ENCODE peak calls at places on chromosomes 1 and 21, in seven cellular contexts. One of them, this sample, is unnamed.

GRCh38 chr1:112337028-112337531 is 58.9 kb upstream of the CTTNBP2NL start:
- DNase-seq in astrocyte of the spinal cord: no peak
- DNase-seq in body of pancreas: peak
- DNase-seq in mucosa of descending colon: no peak
- DNase-seq in A549: peak
- DNase-seq in cardiac fibroblast: peak
- DNase-seq in psoas muscle: peak
- DNase-seq in this sample: no peak

GRCh38 chr1:91138959-91139358 is 117.1 kb upstream of the ZNF644 start:
- DNase-seq in astrocyte of the spinal cord: no peak
- DNase-seq in body of pancreas: no peak
- DNase-seq in mucosa of descending colon: no peak
- DNase-seq in A549: no peak
- DNase-seq in cardiac fibroblast: no peak
- DNase-seq in psoas muscle: no peak
- DNase-seq in this sample: no peak

GRCh38 chr1:183058835-183059234 is 35.6 kb downstream of the LAMC1 start:
- DNase-seq in astrocyte of the spinal cord: peak
- DNase-seq in body of pancreas: no peak
- DNase-seq in mucosa of descending colon: no peak
- DNase-seq in A549: no peak
- DNase-seq in cardiac fibroblast: no peak
- DNase-seq in psoas muscle: no peak
- DNase-seq in this sample: no peak

GRCh38 chr1:16386454-16387113 is 19.5 kb downstream of the SZRD1 start:
- DNase-seq in astrocyte of the spinal cord: peak
- DNase-seq in body of pancreas: peak
- DNase-seq in mucosa of descending colon: no peak
- DNase-seq in A549: peak
- DNase-seq in cardiac fibroblast: peak
- DNase-seq in psoas muscle: peak
- DNase-seq in this sample: peak

GRCh38 chr1:117540532-117540931 is 65.3 kb upstream of the TENT5C start:
- DNase-seq in astrocyte of the spinal cord: no peak
- DNase-seq in body of pancreas: no peak
- DNase-seq in mucosa of descending colon: no peak
- DNase-seq in A549: no peak
- DNase-seq in cardiac fibroblast: no peak
- DNase-seq in psoas muscle: no peak
- DNase-seq in this sample: no peak

GRCh38 chr1:153629971-153630370 is 1.7 kb downstream of the S100A1 start:
- DNase-seq in astrocyte of the spinal cord: no peak
- DNase-seq in body of pancreas: no peak
- DNase-seq in mucosa of descending colon: peak
- DNase-seq in A549: no peak
- DNase-seq in cardiac fibroblast: no peak
- DNase-seq in psoas muscle: peak
- DNase-seq in this sample: no peak

GRCh38 chr1:164755674-164756073 is 196.7 kb downstream of the PBX1 start:
- DNase-seq in astrocyte of the spinal cord: no peak
- DNase-seq in body of pancreas: no peak
- DNase-seq in mucosa of descending colon: no peak
- DNase-seq in A549: no peak
- DNase-seq in cardiac fibroblast: no peak
- DNase-seq in psoas muscle: no peak
- DNase-seq in this sample: no peak

GRCh38 chr1:210159206-210159605 is 73.4 kb upstream of the SERTAD4 start:
- DNase-seq in astrocyte of the spinal cord: no peak
- DNase-seq in body of pancreas: no peak
- DNase-seq in mucosa of descending colon: no peak
- DNase-seq in A549: no peak
- DNase-seq in cardiac fibroblast: no peak
- DNase-seq in psoas muscle: no peak
- DNase-seq in this sample: no peak

GRCh38 chr21:14917762-14918161 is 147.0 kb downstream of the NRIP1 start:
- DNase-seq in astrocyte of the spinal cord: no peak
- DNase-seq in body of pancreas: no peak
- DNase-seq in mucosa of descending colon: no peak
- DNase-seq in A549: no peak
- DNase-seq in cardiac fibroblast: peak
- DNase-seq in psoas muscle: no peak
- DNase-seq in this sample: no peak

GRCh38 chr1:53546409-53547155 is 87.4 kb downstream of the DMRTB1 start:
- DNase-seq in astrocyte of the spinal cord: no peak
- DNase-seq in body of pancreas: peak
- DNase-seq in mucosa of descending colon: peak
- DNase-seq in A549: no peak
- DNase-seq in cardiac fibroblast: no peak
- DNase-seq in psoas muscle: peak
- DNase-seq in this sample: no peak

GRCh38 chr1:30759718-30760281 is 2.2 kb upstream of the LAPTM5 start:
- DNase-seq in astrocyte of the spinal cord: no peak
- DNase-seq in body of pancreas: no peak
- DNase-seq in mucosa of descending colon: no peak
- DNase-seq in A549: no peak
- DNase-seq in cardiac fibroblast: no peak
- DNase-seq in psoas muscle: no peak
- DNase-seq in this sample: no peak

GRCh38 chr1:30760596-30761311 is 3.2 kb upstream of the LAPTM5 start:
- DNase-seq in astrocyte of the spinal cord: no peak
- DNase-seq in body of pancreas: no peak
- DNase-seq in mucosa of descending colon: no peak
- DNase-seq in A549: no peak
- DNase-seq in cardiac fibroblast: no peak
- DNase-seq in psoas muscle: no peak
- DNase-seq in this sample: no peak

GRCh38 chr1:30762152-30762930 is 4.8 kb upstream of the LAPTM5 start:
- DNase-seq in astrocyte of the spinal cord: no peak
- DNase-seq in body of pancreas: no peak
- DNase-seq in mucosa of descending colon: no peak
- DNase-seq in A549: no peak
- DNase-seq in cardiac fibroblast: no peak
- DNase-seq in psoas muscle: no peak
- DNase-seq in this sample: no peak

GRCh38 chr1:30762931-30763653 is 5.5 kb upstream of the LAPTM5 start:
- DNase-seq in astrocyte of the spinal cord: no peak
- DNase-seq in body of pancreas: no peak
- DNase-seq in mucosa of descending colon: no peak
- DNase-seq in A549: no peak
- DNase-seq in cardiac fibroblast: no peak
- DNase-seq in psoas muscle: no peak
- DNase-seq in this sample: no peak

GRCh38 chr1:30761312-30762151 is 4.0 kb upstream of the LAPTM5 start:
- DNase-seq in astrocyte of the spinal cord: peak
- DNase-seq in body of pancreas: no peak
- DNase-seq in mucosa of descending colon: no peak
- DNase-seq in A549: no peak
- DNase-seq in cardiac fibroblast: peak
- DNase-seq in psoas muscle: no peak
- DNase-seq in this sample: no peak
- H3K4me3 ChIP-seq in astrocyte of the spinal cord: no peak
- H3K4me3 ChIP-seq in body of pancreas: no peak
- H3K4me3 ChIP-seq in mucosa of descending colon: no peak
- H3K4me3 ChIP-seq in A549: no peak
- H3K4me3 ChIP-seq in cardiac fibroblast: no peak
- H3K4me3 ChIP-seq in psoas muscle: no peak
- H3K4me3 ChIP-seq in this sample: no peak

GRCh38 chr21:30348506-30348905 is at the start of gene KRTAP23-1:
- DNase-seq in astrocyte of the spinal cord: no peak
- DNase-seq in body of pancreas: no peak
- DNase-seq in mucosa of descending colon: no peak
- DNase-seq in A549: no peak
- DNase-seq in cardiac fibroblast: no peak
- DNase-seq in psoas muscle: no peak
- DNase-seq in this sample: no peak

GRCh38 chr21:30354308-30355005 is 6.1 kb upstream of the KRTAP23-1 start:
- DNase-seq in astrocyte of the spinal cord: no peak
- DNase-seq in body of pancreas: no peak
- DNase-seq in mucosa of descending colon: no peak
- DNase-seq in A549: no peak
- DNase-seq in cardiac fibroblast: no peak
- DNase-seq in psoas muscle: no peak
- DNase-seq in this sample: no peak

GRCh38 chr21:30345014-30345413 is 3.4 kb downstream of the KRTAP23-1 start:
- DNase-seq in astrocyte of the spinal cord: no peak
- DNase-seq in body of pancreas: no peak
- DNase-seq in mucosa of descending colon: no peak
- DNase-seq in A549: no peak
- DNase-seq in cardiac fibroblast: no peak
- DNase-seq in psoas muscle: no peak
- DNase-seq in this sample: no peak

GRCh38 chr21:30351534-30351933 is 3.1 kb upstream of the KRTAP23-1 start:
- DNase-seq in astrocyte of the spinal cord: no peak
- DNase-seq in body of pancreas: no peak
- DNase-seq in mucosa of descending colon: no peak
- DNase-seq in A549: no peak
- DNase-seq in cardiac fibroblast: no peak
- DNase-seq in psoas muscle: no peak
- DNase-seq in this sample: no peak

GRCh38 chr21:30349572-30349971 is 1.2 kb upstream of the KRTAP23-1 start:
- DNase-seq in astrocyte of the spinal cord: no peak
- DNase-seq in body of pancreas: no peak
- DNase-seq in mucosa of descending colon: no peak
- DNase-seq in A549: no peak
- DNase-seq in cardiac fibroblast: peak
- DNase-seq in psoas muscle: no peak
- DNase-seq in this sample: no peak
- TF ChIP-seq CTCF in astrocyte of the spinal cord: no peak
- TF ChIP-seq CTCF in body of pancreas: no peak
- TF ChIP-seq CTCF in mucosa of descending colon: no peak
- TF ChIP-seq CTCF in A549: no peak
- TF ChIP-seq CTCF in cardiac fibroblast: no peak
- TF ChIP-seq CTCF in psoas muscle: no peak
- TF ChIP-seq CTCF in this sample: no peak

GRCh38 chr1:161432091-161432490 is 64.4 kb upstream of the CFAP126 start:
- DNase-seq in astrocyte of the spinal cord: no peak
- DNase-seq in body of pancreas: no peak
- DNase-seq in mucosa of descending colon: no peak
- DNase-seq in A549: no peak
- DNase-seq in cardiac fibroblast: no peak
- DNase-seq in psoas muscle: no peak
- DNase-seq in this sample: no peak
- H3K4me3 ChIP-seq in astrocyte of the spinal cord: no peak
- H3K4me3 ChIP-seq in body of pancreas: no peak
- H3K4me3 ChIP-seq in mucosa of descending colon: no peak
- H3K4me3 ChIP-seq in A549: no peak
- H3K4me3 ChIP-seq in cardiac fibroblast: no peak
- H3K4me3 ChIP-seq in psoas muscle: no peak
- H3K4me3 ChIP-seq in this sample: no peak

DNA sequence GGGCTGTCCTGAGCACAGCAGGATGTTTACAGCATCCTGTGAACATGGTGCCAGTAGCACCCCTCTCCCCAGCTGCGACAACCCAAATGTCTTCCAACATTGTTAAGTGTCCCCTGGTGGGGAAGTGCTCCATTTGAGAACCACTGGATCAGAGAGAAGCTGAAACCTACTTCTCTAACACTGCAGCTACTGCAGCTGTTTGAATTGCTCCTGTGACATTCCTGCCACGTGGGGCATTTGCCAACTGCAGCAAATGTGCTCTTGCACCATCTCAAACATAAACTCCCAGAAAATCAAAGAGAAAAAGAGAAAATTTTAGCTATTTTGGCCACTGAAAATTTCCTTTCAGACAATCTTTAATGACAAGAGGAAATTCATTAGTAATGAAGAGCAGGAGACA is 11.0 kb downstream of the SLC2A5 start:
- DNase-seq in astrocyte of the spinal cord: no peak
- DNase-seq in body of pancreas: no peak
- DNase-seq in mucosa of descending colon: no peak
- DNase-seq in A549: no peak
- DNase-seq in cardiac fibroblast: peak
- DNase-seq in psoas muscle: peak
- DNase-seq in this sample: no peak
- TF ChIP-seq CTCF in astrocyte of the spinal cord: peak
- TF ChIP-seq CTCF in body of pancreas: peak
- TF ChIP-seq CTCF in mucosa of descending colon: no peak
- TF ChIP-seq CTCF in A549: no peak
- TF ChIP-seq CTCF in cardiac fibroblast: no peak
- TF ChIP-seq CTCF in psoas muscle: peak
- TF ChIP-seq CTCF in this sample: peak

DNA sequence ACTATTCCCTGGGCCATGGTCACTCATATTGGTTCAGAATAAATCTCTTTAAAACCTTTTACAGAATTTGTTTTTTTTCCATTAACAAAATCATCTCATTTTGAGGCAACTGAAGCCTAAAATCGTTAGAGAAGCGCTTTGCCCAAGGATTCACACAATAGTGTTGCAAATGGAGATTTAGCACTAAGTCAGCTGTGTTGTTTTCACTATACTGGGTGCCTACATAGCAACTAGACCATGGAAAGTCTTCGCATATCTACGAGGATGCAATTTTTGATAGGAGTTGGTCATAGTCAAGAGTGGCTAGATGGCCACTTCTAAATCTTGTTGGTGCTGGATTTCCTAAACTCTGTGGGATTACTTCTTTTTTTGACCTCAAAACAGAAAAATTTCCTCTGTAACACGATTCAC is 530 bp upstream of the TIPRL start:
- DNase-seq in astrocyte of the spinal cord: no peak
- DNase-seq in body of pancreas: no peak
- DNase-seq in mucosa of descending colon: no peak
- DNase-seq in A549: no peak
- DNase-seq in cardiac fibroblast: no peak
- DNase-seq in psoas muscle: no peak
- DNase-seq in this sample: no peak
- H3K4me3 ChIP-seq in astrocyte of the spinal cord: peak
- H3K4me3 ChIP-seq in body of pancreas: no peak
- H3K4me3 ChIP-seq in mucosa of descending colon: peak
- H3K4me3 ChIP-seq in A549: peak
- H3K4me3 ChIP-seq in cardiac fibroblast: no peak
- H3K4me3 ChIP-seq in psoas muscle: peak
- H3K4me3 ChIP-seq in this sample: peak

This sample was measured in epithelial cell of proximal tubule.